ENCODE peak calls at places on chromosomes 3 and 15, in six cellular contexts. C is PC-3, H is kidney, P is astrocyte of the spinal cord, J is GM23338, F is progenitor cell of endocrine pancreas. O is an unnamed sample.

GRCh38 chr15:70783610-70784021 is 20.3 kb upstream of the UACA start:
- DNase-seq in C (peak; percentile 80), H (no peak), J (no peak), P (peak; percentile 65), F (no peak), O (peak; percentile 23)

GRCh38 chr3:149512073-149512782 is 37.7 kb downstream of the TM4SF4 start:
- DNase-seq in H (no peak), P (peak; percentile 62), C (peak; percentile 84), J (peak; percentile 88), F (peak; percentile 47), O (peak; percentile 70)

GRCh38 chr3:154844863-154845262 is 235.3 kb upstream of the MME start:
- DNase-seq in H (no peak), F (no peak), J (no peak), P (no peak), C (no peak), O (no peak)

GRCh38 chr3:119665954-119666559 is 5.7 kb upstream of the POPDC2 start:
- DNase-seq in P (no peak), H (no peak), J (no peak), C (no peak), F (no peak), O (no peak)

GRCh38 chr3:197782230-197782629 is 8.8 kb upstream of the LRCH3 start:
- DNase-seq in J (no peak), P (no peak), C (no peak), F (no peak), H (no peak), O (no peak)

GRCh38 chr3:52771334-52771681 is 568 bp upstream of the NEK4 start:
- DNase-seq in F (no peak), J (peak; percentile 43), C (no peak), H (no peak), P (no peak), O (no peak)

GRCh38 chr15:95024388-95024787 is 793.0 kb downstream of the MCTP2 start:
- DNase-seq in F (no peak), C (peak; percentile 60), H (no peak), P (peak; percentile 50), J (peak; percentile 86), O (peak; percentile 63)

GRCh38 chr3:173217127-173217526 is 76.1 kb upstream of the SPATA16 start:
- DNase-seq in J (no peak), P (peak; percentile 5), C (no peak), F (no peak), H (no peak), O (no peak)

GRCh38 chr3:148077318-148077923 is 620.3 kb upstream of the AGTR1 start:
- DNase-seq in J (peak; percentile 69), C (peak; percentile 67), P (peak; percentile 70), H (no peak), F (no peak), O (peak; percentile 54)

GRCh38 chr15:85625431-85625830 is 169.3 kb downstream of the KLHL25 start:
- DNase-seq in H (no peak), C (no peak), F (no peak), P (no peak), J (no peak), O (no peak)

GRCh38 chr3:21020681-21021080 is 730.3 kb downstream of the ZNF385D start:
- DNase-seq in H (no peak), J (no peak), F (no peak), C (peak; percentile 34), P (no peak), O (no peak)

GRCh38 chr3:105634719-105635118 is 234.1 kb downstream of the CBLB start:
- DNase-seq in P (no peak), F (no peak), J (no peak), H (no peak), C (no peak), O (no peak)

GRCh38 chr3:119219069-119219468 is 21.6 kb downstream of the B4GALT4 start:
- DNase-seq in H (no peak), F (no peak), P (no peak), J (no peak), C (no peak), O (no peak)

GRCh38 chr15:57183041-57183440 is 193.3 kb upstream of the CGNL1 start:
- DNase-seq in H (no peak), C (no peak), J (no peak), F (no peak), P (no peak), O (no peak)

GRCh38 chr15:31485911-31486461 is 159.4 kb downstream of the KLF13 start:
- DNase-seq in H (peak; percentile 53), P (no peak), C (no peak), F (peak; percentile 6), J (no peak), O (no peak)

GRCh38 chr3:124793054-124793740 is 62.9 kb downstream of the UMPS start:
- DNase-seq in F (no peak), C (peak; percentile 63), P (no peak), J (no peak), H (no peak), O (no peak)

GRCh38 chr3:126389112-126389791 is 5.5 kb upstream of the CFAP100 start:
- DNase-seq in F (peak; percentile 75), P (peak; percentile 78), H (peak; percentile 97), C (peak; percentile 85), J (peak; percentile 97), O (peak; percentile 80)

GRCh38 chr15:69679623-69680228 is 227.1 kb downstream of the RPLP1 start:
- DNase-seq in C (no peak), P (no peak), J (no peak), H (no peak), F (no peak), O (no peak)

GRCh38 chr3:194279106-194279505 is 72.0 kb downstream of the CPN2 start:
- DNase-seq in J (no peak), H (no peak), C (no peak), F (no peak), P (no peak), O (no peak)

GRCh38 chr3:187705164-187705563 is 2.8 kb upstream of the RTP2 start:
- DNase-seq in P (no peak), H (no peak), C (no peak), J (no peak), F (no peak), O (no peak)

GRCh38 chr3:403826-404225 is 207.3 kb downstream of the CHL1 start:
- DNase-seq in P (no peak), H (no peak), F (no peak), J (no peak), C (no peak), O (no peak)

GRCh38 chr3:79521221-79521848 is 246.5 kb downstream of the ROBO1 start:
- DNase-seq in F (no peak), J (peak; percentile 72), C (peak; percentile 84), H (no peak), P (peak; percentile 59), O (peak; percentile 73)

GRCh38 chr3:197367081-197367780 is 68.8 kb upstream of the DLG1 start:
- DNase-seq in J (peak; percentile 16), P (peak; percentile 96), F (no peak), C (peak; percentile 99), H (no peak), O (peak; percentile 54)

GRCh38 chr3:64936570-64936969 is 248.8 kb upstream of the ADAMTS9 start:
- DNase-seq in H (no peak), J (no peak), P (peak; percentile 24), C (no peak), F (no peak), O (no peak)

GRCh38 chr3:72082121-72082715 is 297.3 kb upstream of the PROK2 start:
- DNase-seq in C (no peak), P (no peak), J (no peak), H (no peak), F (no peak), O (no peak)

GRCh38 chr3:39317571-39318169 is 11.8 kb upstream of the CCR8 start:
- DNase-seq in J (no peak), F (no peak), H (no peak), P (no peak), C (peak; percentile 32), O (no peak)

GRCh38 chr3:20622304-20622703 is 436.3 kb upstream of the SGO1 start:
- DNase-seq in P (peak; percentile 87), H (no peak), J (peak; percentile 2), F (no peak), C (peak; percentile 80), O (no peak)

GRCh38 chr3:52495777-52496602 is 852 bp downstream of the STAB1 start:
- DNase-seq in C (no peak), F (no peak), J (no peak), P (peak; percentile 30), H (no peak), O (no peak)

GRCh38 chr15:33654859-33655258 is 313.4 kb upstream of the CHRM5 start:
- DNase-seq in C (no peak), H (no peak), P (no peak), J (peak; percentile 57), F (no peak), O (no peak)
- TF ChIP-seq CTCF in C (peak; percentile 19), H (no peak), P (no peak), J (peak; percentile 53), F (no peak), O (no peak)

DNA sequence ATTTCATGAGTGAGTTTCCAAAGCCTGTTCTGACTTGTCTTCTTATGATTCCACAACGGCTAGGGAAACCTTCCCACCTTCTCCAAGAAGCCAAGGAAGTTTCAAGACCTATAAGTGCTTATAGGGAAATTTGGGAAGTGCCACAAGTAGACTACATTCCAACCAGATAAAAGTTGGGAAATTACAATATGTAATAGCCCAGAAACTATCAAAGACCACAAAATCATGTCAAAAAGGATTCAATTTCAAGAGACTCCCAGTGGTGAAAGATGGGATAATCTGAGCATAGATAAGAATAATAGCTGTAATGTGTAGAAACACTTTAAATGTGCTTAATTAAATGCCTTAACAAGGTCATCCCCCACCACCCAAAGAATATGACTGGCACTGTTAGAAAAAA is 169.2 kb upstream of the SLC2A2 start:
- DNase-seq in C (no peak), J (no peak), F (no peak), H (no peak), P (no peak), O (no peak)
- TF ChIP-seq CTCF in C (peak; percentile 39), J (no peak), F (peak; percentile 24), H (no peak), P (no peak), O (peak; percentile 36)

GRCh38 chr3:11565072-11565471 is 78.6 kb downstream of the VGLL4 start:
- DNase-seq in C (no peak), H (peak; percentile 21), P (no peak), J (no peak), F (no peak), O (no peak)
- TF ChIP-seq CTCF in C (no peak), H (no peak), P (no peak), J (no peak), F (no peak), O (no peak)

DNA sequence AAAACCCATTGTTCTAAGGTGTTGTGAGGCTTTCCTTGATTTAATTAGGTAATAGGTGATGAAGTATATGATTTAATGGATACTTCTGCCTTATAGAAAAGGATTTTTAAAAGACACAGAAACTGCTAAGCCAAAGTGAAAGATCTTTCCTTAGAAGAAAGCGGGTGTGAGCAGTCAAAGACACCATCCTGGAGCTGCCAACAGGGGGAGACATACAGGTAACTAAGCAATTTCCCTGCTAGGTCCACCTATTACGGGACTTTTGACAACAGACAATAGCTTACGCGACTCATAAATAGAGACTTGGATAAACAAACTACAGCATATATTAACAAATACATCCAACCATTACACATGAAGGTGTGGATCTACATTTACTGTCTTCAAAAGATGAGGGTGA is 669.5 kb downstream of the SQOR start:
- DNase-seq in C (peak; percentile 18), H (no peak), P (no peak), F (no peak), J (peak; percentile 87), O (peak; percentile 55)
- TF ChIP-seq CTCF in C (peak; percentile 63), H (peak; percentile 16), P (peak; percentile 20), F (peak; percentile 64), J (peak; percentile 74), O (peak; percentile 89)

GRCh38 chr3:10783360-10784346 is 32.4 kb upstream of the SLC6A11 start:
- DNase-seq in J (peak; percentile 78), C (peak; percentile 78), H (no peak), F (no peak), P (peak; percentile 13), O (peak; percentile 52)
- TF ChIP-seq CTCF in J (peak; percentile 79), C (peak; percentile 92), H (peak; percentile 67), F (peak; percentile 76), P (peak; percentile 73), O (peak; percentile 83)